ENCODE peak calls at places on chromosome 13, in ten cellular contexts. J, K, I, B, V, Y, N, T, S and M are unnamed samples. For H3K4me1, the result is how much of the 10 kb centered on the place peaks cover.

GRCh38 chr13:110421696-110422395 is 114.8 kb downstream of the COL4A2 start:
- DNase-seq in J (peak), K (no peak), I (no peak), B (no peak), V (no peak), Y (no peak), N (no peak), T (no peak), S (no peak), M (no peak)

GRCh38 chr13:34078334-34078999 is 260.5 kb downstream of the RFC3 start:
- DNase-seq in J (no peak), K (no peak), I (no peak), B (no peak), V (peak), Y (no peak), N (no peak), T (no peak), S (no peak), M (no peak)

GRCh38 chr13:111217661-111218060 is 102.6 kb downstream of the ARHGEF7 start:
- DNase-seq in J (no peak), K (no peak), I (no peak), B (no peak), V (no peak), Y (no peak), N (no peak), T (no peak), S (no peak), M (no peak)

GRCh38 chr13:107208889-107209288 is 641.0 kb upstream of the ARGLU1 start:
- DNase-seq in J (peak), K (no peak), I (no peak), B (no peak), V (no peak), Y (no peak), N (no peak), T (no peak), S (no peak), M (no peak)

GRCh38 chr13:35855531-35856019 is 275.6 kb downstream of the DCLK1 start:
- DNase-seq in J (no peak), K (no peak), I (peak), B (no peak), V (peak), Y (peak), N (peak), T (no peak), S (peak), M (no peak)

GRCh38 chr13:46489586-46490023 is 63.4 kb upstream of the LRCH1 start:
- DNase-seq in J (peak), K (no peak), I (no peak), B (no peak), V (no peak), Y (no peak), N (peak), T (no peak), S (no peak), M (peak)

GRCh38 chr13:102460806-102461205 is 59.0 kb upstream of the FGF14 start:
- DNase-seq in J (no peak), K (no peak), I (no peak), B (no peak), V (no peak), Y (no peak), N (no peak), T (no peak), S (no peak), M (no peak)

GRCh38 chr13:57063007-57063406 is 77.7 kb upstream of the PRR20A start:
- DNase-seq in J (no peak), K (no peak), I (no peak), B (no peak), V (peak), Y (no peak), N (no peak), T (no peak), S (no peak), M (no peak)

GRCh38 chr13:78030351-78030750 is 111.7 kb upstream of the EDNRB start:
- DNase-seq in J (no peak), K (no peak), I (peak), B (no peak), V (no peak), Y (no peak), N (no peak), T (no peak), S (no peak), M (no peak)

GRCh38 chr13:106507560-106508274 is 27.7 kb downstream of the EFNB2 start:
- DNase-seq in J (peak), K (no peak), I (no peak), B (no peak), V (peak), Y (no peak), N (peak), T (no peak), S (peak), M (no peak)

GRCh38 chr13:79393564-79394249 is 12.3 kb downstream of the RBM26 start:
- DNase-seq in J (no peak), K (peak), I (no peak), B (peak), V (no peak), Y (no peak), N (peak), T (no peak), S (no peak), M (no peak)

GRCh38 chr13:35966024-35966423 is 165.2 kb downstream of the DCLK1 start:
- DNase-seq in J (no peak), K (no peak), I (no peak), B (no peak), V (no peak), Y (no peak), N (no peak), T (no peak), S (no peak), M (no peak)

GRCh38 chr13:31930901-31931522 is 100.6 kb upstream of the FRY start:
- DNase-seq in J (peak), K (no peak), I (no peak), B (no peak), V (no peak), Y (no peak), N (peak), T (peak), S (no peak), M (no peak)

GRCh38 chr13:67123165-67123564 is 107.0 kb downstream of the PCDH9 start:
- DNase-seq in J (no peak), K (peak), I (no peak), B (no peak), V (no peak), Y (no peak), N (peak), T (no peak), S (no peak), M (no peak)

GRCh38 chr13:24254151-24254810 is 55.1 kb upstream of the C1QTNF9 start:
- DNase-seq in J (peak), K (no peak), I (no peak), B (no peak), V (no peak), Y (no peak), N (no peak), T (no peak), S (no peak), M (no peak)

DNA sequence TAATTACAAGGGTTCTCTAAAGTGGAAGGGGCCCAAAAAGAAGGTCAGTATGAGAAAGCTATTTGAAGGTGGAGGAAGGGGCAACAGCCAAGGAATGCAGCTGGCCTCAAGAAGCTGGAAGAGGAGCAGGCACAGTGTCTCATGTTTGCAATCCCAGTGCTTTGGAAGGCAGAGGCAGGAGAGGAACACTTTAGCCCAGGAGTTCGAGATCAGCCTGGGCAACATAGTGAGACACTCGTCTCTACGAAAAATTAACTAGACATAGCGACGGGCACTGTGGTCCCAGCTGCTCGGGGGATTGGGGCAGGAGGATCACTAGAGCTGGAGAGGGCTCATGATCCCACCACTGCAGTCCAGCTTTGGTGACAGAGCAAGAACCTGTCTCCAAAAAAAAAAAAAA is 656 bp upstream of the NEK3 start:
- DNase-seq in J (no peak), K (no peak), I (no peak), B (no peak), V (no peak), Y (no peak), N (no peak), T (no peak), S (no peak), M (no peak)
- H3K27ac ChIP-seq in J (no peak), K (peak), I (no peak), B (peak), V (no peak), Y (no peak), N (no peak), T (no peak), S (no peak), M (no peak)

GRCh38 chr13:100800283-100800875 is 125.8 kb upstream of the TMTC4 start:
- DNase-seq in J (no peak), K (no peak), I (no peak), B (no peak), V (no peak), Y (no peak), N (no peak), T (no peak), S (no peak), M (no peak)
- H3K4me3 ChIP-seq in J (no peak), K (no peak), I (no peak), B (no peak), V (no peak), Y (no peak), N (no peak), T (no peak), S (no peak), M (no peak)

GRCh38 chr13:25928941-25929505 is 122.8 kb downstream of the SHISA2 start:
- DNase-seq in J (no peak), K (no peak), I (no peak), B (no peak), V (no peak), Y (no peak), N (no peak), T (no peak), S (no peak), M (no peak)
- H3K4me1 ChIP-seq in J (under half), K (under half), I (under half), B (under half), V (under half), Y (under half), N (under half), T (under half), S (under half), M (under half)

GRCh38 chr13:50400930-50401553 is 385.8 kb downstream of the KCNRG start:
- DNase-seq in J (peak), K (no peak), I (no peak), B (no peak), V (no peak), Y (no peak), N (no peak), T (no peak), S (peak), M (no peak)
- H3K27ac ChIP-seq in J (no peak), K (no peak), I (no peak), B (no peak), V (no peak), Y (no peak), N (no peak), T (no peak), S (no peak), M (no peak)

DNA sequence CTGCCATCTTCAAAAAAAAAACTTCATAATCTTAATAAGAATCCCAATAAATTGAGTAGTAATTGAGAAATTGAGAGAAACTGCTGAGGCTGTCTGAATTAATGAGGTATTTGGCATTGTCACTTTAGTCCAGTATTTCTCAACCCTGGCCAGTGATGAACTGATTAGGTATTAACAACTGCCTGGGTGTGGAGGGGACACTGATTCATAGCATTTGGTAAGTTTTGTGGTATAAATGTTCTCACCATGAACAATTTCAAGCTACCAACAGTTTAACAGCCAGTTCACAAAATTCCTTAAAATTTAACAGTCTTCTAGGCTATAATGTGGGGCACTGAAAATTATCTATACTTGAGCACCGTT is 18.3 kb downstream of the GPC6 start:
- DNase-seq in J (peak), K (no peak), I (no peak), B (no peak), V (no peak), Y (no peak), N (no peak), T (no peak), S (no peak), M (no peak)
- H3K4me3 ChIP-seq in J (no peak), K (no peak), I (peak), B (peak), V (no peak), Y (no peak), N (no peak), T (no peak), S (no peak), M (peak)